ENCODE peak calls at places on chromosomes 6 and 20, in four cellular contexts. J, V, U and B are unnamed samples.

GRCh38 chr20:21225215-21225947 is 77.8 kb upstream of the XRN2 start:
- DNase-seq in V (no peak), J (no peak), U (no peak), B (no peak)

GRCh38 chr20:39133205-39133604 is 171.1 kb downstream of the DHX35 start:
- DNase-seq in U (no peak), V (no peak), J (no peak), B (no peak)

GRCh38 chr6:73579851-73580246 is 59.0 kb upstream of the EEF1A1 start:
- DNase-seq in J (peak; percentile 32), U (no peak), V (peak; percentile 71), B (peak; percentile 65)

GRCh38 chr20:62606551-62607201 is 35.6 kb upstream of the SLCO4A1 start:
- DNase-seq in V (no peak), U (peak; percentile 88), J (peak; percentile 69), B (no peak)

GRCh38 chr20:62899633-62900051 is 26.7 kb downstream of the DIDO1 start:
- DNase-seq in V (no peak), U (no peak), J (no peak), B (no peak)

GRCh38 chr6:78993955-78994354 is 84.1 kb downstream of the PHIP start:
- DNase-seq in U (no peak), V (no peak), J (no peak), B (no peak)

GRCh38 chr6:38350882-38351281 is 288.8 kb downstream of the BTBD9 start:
- DNase-seq in V (no peak), J (no peak), U (no peak), B (no peak)

GRCh38 chr20:34515484-34516037 is 661 bp upstream of the DYNLRB1 start:
- DNase-seq in V (peak; percentile 49), U (no peak), J (peak; percentile 73), B (peak; percentile 94)

GRCh38 chr6:33298773-33299236 is at the start of gene RGL2:
- DNase-seq in J (peak; percentile 83), V (peak; percentile 61), U (peak; percentile 95), B (peak; percentile 47)

GRCh38 chr6:105178110-105178509 is 1.7 kb downstream of the POPDC3 start:
- DNase-seq in J (no peak), U (no peak), V (no peak), B (no peak)

GRCh38 chr20:23159256-23159922 is 73.3 kb upstream of the CD93 start:
- DNase-seq in V (no peak), J (peak; percentile 25), U (no peak), B (no peak)

GRCh38 chr20:20212675-20213096 is 155.2 kb upstream of the INSM1 start:
- DNase-seq in V (no peak), U (no peak), J (no peak), B (no peak)

GRCh38 chr6:87538510-87539260 is 51.1 kb downstream of the RARS2 start:
- DNase-seq in U (no peak), V (no peak), J (no peak), B (no peak)

GRCh38 chr6:32432050-32432450 is 7.6 kb upstream of the HLA-DRA start:
- DNase-seq in J (no peak), U (no peak), V (no peak), B (no peak)

GRCh38 chr6:153231048-153231635 is 100.1 kb upstream of the RGS17 start:
- DNase-seq in U (peak; percentile 42), J (peak; percentile 64), V (no peak), B (peak; percentile 51)

GRCh38 chr20:61263084-61263695 is 11.1 kb downstream of the CDH4 start:
- DNase-seq in J (no peak), U (no peak), V (peak; percentile 15), B (peak; percentile 66)

GRCh38 chr6:74870403-74870802 is 335.4 kb downstream of the COL12A1 start:
- DNase-seq in J (no peak), U (no peak), V (no peak), B (peak; percentile 12)

GRCh38 chr6:53347250-53347920 is 1.4 kb downstream of the ELOVL5 start:
- DNase-seq in J (no peak), V (peak; percentile 28), U (no peak), B (no peak)

GRCh38 chr20:38141154-38141888 is 23.7 kb downstream of the TGM2 start:
- DNase-seq in V (no peak), U (no peak), J (no peak), B (no peak)

GRCh38 chr6:166553563-166554271 is 32.8 kb downstream of the RAMACL start:
- DNase-seq in J (no peak), U (no peak), V (no peak), B (no peak)

GRCh38 chr6:149897855-149898744 is at the start of gene RAET1E:
- DNase-seq in V (no peak), U (no peak), J (no peak), B (no peak)

GRCh38 chr20:50151034-50151743 is 2.3 kb downstream of the PEDS1 start:
- DNase-seq in J (peak; percentile 73), V (peak; percentile 61), U (no peak), B (peak; percentile 91)
- H3K4me1 ChIP-seq in J (peaks cover 64% of the 10 kb centered on the region), V (peaks cover 59% of the 10 kb centered on the region), U (peaks cover 41% of the 10 kb centered on the region), B (peaks cover 32% of the 10 kb centered on the region)

GRCh38 chr20:64084209-64085152 is at the start of gene LKAAEAR1:
- DNase-seq in U (no peak), J (no peak), V (no peak), B (no peak)
- H3K4me3 ChIP-seq in U (peak within 1 kb of the TSS; percentile 59), J (peak within 1 kb of the TSS; percentile 53), V (peak within 1 kb of the TSS; percentile 37), B (peak within 1 kb of the TSS; percentile 63)

DNA sequence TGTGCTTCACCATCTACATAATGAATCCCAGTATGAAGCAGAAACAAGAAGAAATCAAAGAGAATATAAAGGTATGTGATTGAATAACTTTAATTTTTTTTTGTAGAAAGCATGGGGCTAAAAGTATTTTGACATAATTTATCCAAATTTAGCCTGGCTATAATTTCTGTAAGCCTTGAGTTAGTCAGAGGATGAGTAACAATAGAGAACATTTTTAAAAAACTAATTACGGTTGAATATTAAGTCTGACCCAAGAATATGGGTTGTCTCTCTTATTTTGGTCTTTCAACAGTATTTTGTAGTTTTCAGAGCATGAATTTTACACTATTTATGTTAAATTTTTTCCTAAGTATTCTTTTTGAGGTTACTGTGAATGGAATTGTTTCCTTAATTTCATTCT is 2.5 kb downstream of the GMNN start:
- DNase-seq in J (no peak), U (no peak), V (no peak), B (no peak)
- H3K36me3 ChIP-seq in J (peaks cover 17% of the 10 kb centered on the region), U (peaks cover 6% of the 10 kb centered on the region), V (peaks cover 31% of the 10 kb centered on the region), B (peaks cover 3% of the 10 kb centered on the region)

DNA sequence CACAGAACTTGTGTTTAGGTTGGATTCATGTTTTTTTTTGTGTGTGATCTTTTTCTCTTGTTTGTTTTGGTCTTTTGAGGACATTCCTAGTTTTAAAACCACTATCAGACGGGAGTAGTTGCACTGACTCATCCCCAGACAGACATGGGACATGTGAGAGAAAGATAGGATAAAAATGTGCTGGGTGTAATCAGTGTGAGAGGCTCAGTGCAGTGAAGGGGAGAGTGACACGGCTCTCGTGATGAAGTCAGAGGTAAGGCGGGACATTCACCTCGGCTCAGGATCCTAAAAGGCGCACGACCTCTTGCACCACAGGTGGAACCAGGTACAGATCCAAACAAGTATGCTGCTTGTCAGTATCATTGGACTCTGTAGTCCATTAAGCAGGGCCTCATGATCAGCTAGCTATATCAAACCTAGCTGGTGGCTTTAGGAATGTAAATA is 17.9 kb downstream of the FOXO3 start:
- DNase-seq in V (no peak), U (no peak), J (no peak), B (peak; percentile 21)
- H3K4me1 ChIP-seq in V (peaks cover 54% of the 10 kb centered on the region), U (peaks cover 96% of the 10 kb centered on the region), J (peaks cover 76% of the 10 kb centered on the region), B (peaks cover 17% of the 10 kb centered on the region)